ENCODE peak calls at places on chromosomes 2 and 18, in four cellular contexts. B, L, S and U are unnamed samples.

GRCh38 chr2:108388045-108388444 is 10.3 kb downstream of the SULT1C4 start:
- DNase-seq in L (no peak), S (no peak), B (no peak), U (no peak)

GRCh38 chr18:49241852-49242251 is 218.6 kb downstream of the DYM start:
- DNase-seq in S (no peak), B (no peak), L (no peak), U (no peak)

GRCh38 chr2:45236268-45236667 is 227.0 kb upstream of the SIX2 start:
- DNase-seq in S (no peak), B (no peak), L (no peak), U (no peak)

GRCh38 chr18:38174173-38174572 is 608.6 kb upstream of the CELF4 start:
- DNase-seq in L (no peak), B (no peak), S (no peak), U (no peak)

GRCh38 chr2:148201075-148202004 is 180.4 kb downstream of the MBD5 start:
- DNase-seq in S (peak), B (peak), L (peak), U (peak)

GRCh38 chr2:127256381-127256780 is 36.3 kb upstream of the CYP27C1 start:
- DNase-seq in L (no peak), S (no peak), B (no peak), U (no peak)

GRCh38 chr2:147025611-147026010 is 819.2 kb upstream of the ACVR2A start:
- DNase-seq in L (no peak), S (no peak), B (no peak), U (no peak)

GRCh38 chr18:7038330-7038846 is 79.2 kb downstream of the LAMA1 start:
- DNase-seq in S (peak), L (peak), B (no peak), U (peak)

GRCh38 chr2:71348302-71348701 is 16.7 kb downstream of the ZNF638 start:
- DNase-seq in L (no peak), S (peak), B (no peak), U (no peak)

GRCh38 chr18:55422456-55423185 is 165.4 kb downstream of the TCF4 start:
- DNase-seq in S (no peak), B (no peak), L (no peak), U (no peak)

GRCh38 chr2:121197369-121198091 is 87.5 kb downstream of the TFCP2L1 start:
- DNase-seq in B (no peak), L (no peak), S (peak), U (no peak)

GRCh38 chr2:234632527-234633391 is 135.9 kb upstream of the ARL4C start:
- DNase-seq in B (no peak), S (no peak), L (no peak), U (no peak)

GRCh38 chr2:134774786-134775641 is 56.2 kb upstream of the TMEM163 start:
- DNase-seq in L (no peak), S (peak), B (peak), U (no peak)

GRCh38 chr2:203840816-203841215 is 26.8 kb upstream of the CTLA4 start:
- DNase-seq in B (no peak), L (no peak), S (no peak), U (no peak)
- TF ChIP-seq ZNF274 in B (no peak), L (no peak), S (no peak), U (no peak)

DNA sequence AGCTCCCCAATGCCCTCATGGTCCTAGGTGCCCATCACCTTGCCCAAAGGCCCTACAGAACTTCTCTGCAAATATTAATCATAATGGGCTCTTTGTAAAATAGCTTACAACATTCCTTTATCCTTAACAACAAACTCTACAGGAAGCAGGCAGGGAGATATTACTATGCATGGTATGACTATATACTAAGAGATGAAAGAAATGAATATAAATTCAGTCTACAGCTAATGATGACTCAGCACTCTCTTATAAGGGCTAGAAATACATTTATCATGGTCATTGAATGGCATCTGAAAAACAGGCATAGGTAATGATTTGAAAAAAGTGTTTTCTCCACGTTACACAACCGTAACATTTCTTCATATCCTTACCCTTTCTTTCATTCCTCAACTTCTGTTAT is 254.8 kb upstream of the DSEL start:
- DNase-seq in S (no peak), B (no peak), L (no peak), U (no peak)
- TF ChIP-seq ZNF274 in S (no peak), B (no peak), L (no peak), U (no peak)

GRCh38 chr2:42089340-42089925 is 41.6 kb downstream of the PKDCC start:
- DNase-seq in L (peak), B (peak), S (peak), U (peak)
- TF ChIP-seq ZNF274 in L (no peak), B (no peak), S (no peak), U (no peak)

GRCh38 chr2:99784282-99784681 is 294.5 kb upstream of the REV1 start:
- DNase-seq in B (no peak), S (no peak), L (no peak), U (no peak)
- TF ChIP-seq ZNF274 in B (no peak), S (no peak), L (no peak), U (no peak)

DNA sequence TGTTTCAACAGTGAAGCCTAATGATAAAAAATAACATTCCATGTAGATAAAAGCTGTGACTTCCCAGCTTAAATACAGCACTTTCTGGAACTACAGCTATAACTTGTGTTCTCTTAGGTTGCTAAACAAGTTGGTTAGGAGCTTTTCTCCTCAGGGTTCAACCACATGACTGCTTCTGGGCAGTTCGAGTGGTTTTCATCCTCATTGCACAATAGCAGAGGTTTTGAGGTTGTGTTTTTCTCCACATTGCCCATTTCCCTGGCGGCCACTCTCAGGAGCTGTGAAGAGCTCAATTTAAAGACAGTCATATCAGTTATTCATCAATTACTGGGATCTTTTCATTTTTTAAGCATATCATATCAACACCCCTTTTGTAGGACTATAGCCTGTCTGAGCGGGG is 102.2 kb upstream of the CYP1B1 start:
- DNase-seq in B (no peak), L (no peak), S (no peak), U (no peak)
- TF ChIP-seq ZNF274 in B (no peak), L (no peak), S (no peak), U (no peak)

GRCh38 chr2:201777869-201778268 is 2.9 kb downstream of the ALS2 start:
- DNase-seq in B (no peak), L (no peak), S (no peak), U (no peak)

GRCh38 chr2:201777043-201777442 is 3.7 kb downstream of the ALS2 start:
- DNase-seq in S (no peak), B (no peak), L (no peak), U (no peak)

GRCh38 chr2:201774546-201774945 is 6.2 kb downstream of the ALS2 start:
- DNase-seq in S (no peak), L (no peak), B (no peak), U (no peak)

GRCh38 chr2:201775326-201775725 is 5.4 kb downstream of the ALS2 start:
- DNase-seq in B (no peak), S (no peak), L (no peak), U (no peak)

DNA sequence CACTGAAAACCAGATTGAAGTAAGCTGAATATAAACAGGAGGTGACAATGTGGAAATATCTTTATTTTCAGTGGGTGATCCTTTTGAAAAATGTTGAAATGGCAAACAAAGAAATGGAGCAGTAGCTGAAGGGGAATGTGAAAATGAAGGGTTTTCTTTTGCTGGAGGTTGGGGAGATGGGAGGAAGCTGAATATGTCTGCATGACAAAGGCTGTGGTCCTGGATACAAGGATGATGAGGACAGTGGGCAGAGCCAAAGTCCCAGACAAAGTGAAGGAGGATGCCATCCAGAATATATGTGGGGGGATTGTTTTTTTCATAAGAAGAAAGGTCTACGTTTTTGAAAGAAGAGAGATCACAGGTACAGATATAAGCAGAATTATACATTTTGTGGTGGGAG is 6.7 kb downstream of the ALS2 start:
- DNase-seq in L (no peak), B (no peak), S (no peak), U (no peak)
- TF ChIP-seq ZNF274 in L (no peak), B (no peak), S (no peak), U (no peak)

GRCh38 chr2:6986251-6986893 is 69.2 kb downstream of the RNF144A start:
- DNase-seq in L (no peak), B (no peak), S (peak), U (peak)

GRCh38 chr2:6982934-6983589 is 65.8 kb downstream of the RNF144A start:
- DNase-seq in L (no peak), B (no peak), S (no peak), U (no peak)

GRCh38 chr2:6986894-6987487 is 69.8 kb downstream of the RNF144A start:
- DNase-seq in B (no peak), L (no peak), S (no peak), U (no peak)

GRCh38 chr2:6978991-6979390 is 61.8 kb downstream of the RNF144A start:
- DNase-seq in L (no peak), B (no peak), S (no peak), U (no peak)

GRCh38 chr2:6982484-6982883 is 65.3 kb downstream of the RNF144A start:
- DNase-seq in B (no peak), S (no peak), L (no peak), U (no peak)
- TF ChIP-seq ZNF274 in B (no peak), S (no peak), L (no peak), U (no peak)

DNA sequence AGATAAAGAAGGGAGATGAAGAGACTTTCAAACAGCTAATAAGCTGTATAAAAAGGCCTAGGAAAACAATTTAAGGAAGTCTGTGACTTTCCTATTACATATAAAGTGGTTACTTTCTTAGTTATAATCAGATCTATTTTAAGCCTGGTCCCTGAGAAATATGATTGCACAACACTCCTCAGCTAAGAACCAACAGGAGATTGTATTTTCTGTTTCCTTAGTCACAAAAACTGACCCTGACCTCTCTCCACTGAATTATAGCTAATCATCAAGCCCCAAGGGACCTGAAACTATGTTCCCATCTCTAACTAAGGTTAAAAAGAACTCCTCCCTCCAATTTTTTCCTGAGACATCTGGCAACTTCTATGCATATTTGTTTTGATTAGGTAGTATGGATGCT is 106.9 kb downstream of the ROCK1 start:
- DNase-seq in S (no peak), B (no peak), L (no peak), U (no peak)
- TF ChIP-seq ZNF274 in S (no peak), B (no peak), L (no peak), U (no peak)